ENCODE peak calls at places on chromosomes 13 and 19, in six cellular contexts. U is uterus, X is bronchial epithelial cell, M is pancreas, A is heart left ventricle, W is tibial artery. C is an unnamed sample.
A peak's percentile ranks its signal among the peaks of the same experiment; 100 is the strongest.

GRCh38 chr13:110759710-110760109 is 46.2 kb downstream of the ING1 start:
- DNase-seq in M (no peak), X (peak; percentile 59), U (no peak), W (no peak), A (no peak), C (no peak)

GRCh38 chr13:81051873-81052272 is 710.9 kb upstream of the SPRY2 start:
- DNase-seq in M (no peak), A (no peak), U (no peak), X (peak; percentile 2), W (no peak), C (no peak)

GRCh38 chr19:14395710-14396338 is 14.6 kb downstream of the ADGRE5 start:
- DNase-seq in X (no peak), U (no peak), A (no peak), W (no peak), M (no peak), C (no peak)

GRCh38 chr19:41619018-41619571 is 7.8 kb downstream of the CEACAM4 start:
- DNase-seq in A (peak; percentile 11), W (no peak), X (no peak), M (no peak), U (no peak), C (no peak)

GRCh38 chr19:5436101-5436947 is 18.9 kb upstream of the ZNRF4 start:
- DNase-seq in W (no peak), M (no peak), X (no peak), A (no peak), U (no peak), C (peak; percentile 2)

GRCh38 chr13:88919970-88920628 is 1248.9 kb downstream of the SLITRK5 start:
- DNase-seq in W (no peak), A (no peak), U (no peak), M (no peak), X (no peak), C (no peak)

GRCh38 chr19:45547965-45548609 is 36.5 kb downstream of the OPA3 start:
- DNase-seq in M (no peak), W (no peak), U (no peak), X (peak; percentile 86), A (no peak), C (peak; percentile 66)

GRCh38 chr19:3443840-3444694 is 36.3 kb downstream of the SMIM24 start:
- DNase-seq in W (no peak), U (no peak), M (no peak), A (peak; percentile 79), X (no peak), C (no peak)

GRCh38 chr13:106640515-106640914 is 72.6 kb upstream of the ARGLU1 start:
- DNase-seq in U (no peak), A (no peak), M (no peak), X (no peak), W (no peak), C (no peak)

GRCh38 chr19:4988770-4989251 is 19.9 kb downstream of the KDM4B start:
- DNase-seq in U (peak; percentile 84), W (no peak), X (no peak), A (no peak), M (no peak), C (peak; percentile 53)

GRCh38 chr19:35585844-35586243 is at the start of gene PMIS2:
- DNase-seq in X (no peak), W (no peak), M (no peak), U (no peak), A (no peak), C (no peak)

GRCh38 chr19:13085673-13086072 is 17.0 kb downstream of the LYL1 start:
- DNase-seq in A (no peak), W (no peak), M (no peak), U (no peak), X (no peak), C (no peak)

GRCh38 chr19:40165362-40165937 is 25.8 kb upstream of the MAP3K10 start:
- DNase-seq in U (peak; percentile 16), A (peak; percentile 44), M (peak; percentile 27), X (peak; percentile 26), W (peak; percentile 44), C (no peak)

GRCh38 chr19:36489920-36490415 is 607 bp upstream of the ZNF566 start:
- DNase-seq in U (peak; percentile 79), M (peak; percentile 82), A (peak; percentile 86), W (peak; percentile 66), X (no peak), C (no peak)

GRCh38 chr13:109790951-109791605 is 4.7 kb upstream of the IRS2 start:
- DNase-seq in X (peak; percentile 48), M (peak; percentile 41), W (no peak), A (no peak), U (no peak), C (no peak)

GRCh38 chr13:79290595-79291244 is 115.3 kb downstream of the RBM26 start:
- DNase-seq in U (no peak), A (no peak), X (no peak), W (no peak), M (no peak), C (no peak)

GRCh38 chr19:13995017-13995728 is 10.9 kb downstream of the RFX1 start:
- DNase-seq in M (peak; percentile 80), A (no peak), U (no peak), W (peak; percentile 45), X (no peak), C (peak; percentile 29)

GRCh38 chr13:72693832-72694231 is 33.6 kb downstream of the MZT1 start:
- DNase-seq in W (no peak), A (no peak), M (no peak), U (no peak), X (no peak), C (no peak)

GRCh38 chr13:72698164-72698563 is 29.3 kb downstream of the MZT1 start:
- DNase-seq in X (no peak), W (no peak), A (no peak), M (no peak), U (no peak), C (no peak)

GRCh38 chr13:72692884-72693514 is 34.4 kb downstream of the MZT1 start:
- DNase-seq in M (no peak), W (no peak), X (no peak), A (no peak), U (no peak), C (no peak)

GRCh38 chr13:72694314-72694713 is 33.1 kb downstream of the MZT1 start:
- DNase-seq in M (no peak), A (no peak), W (no peak), X (no peak), U (no peak), C (no peak)

GRCh38 chr13:72696590-72696989 is 30.8 kb downstream of the MZT1 start:
- DNase-seq in M (no peak), W (no peak), A (no peak), U (no peak), X (peak; percentile 33), C (no peak)
- TF ChIP-seq CTCF in M (no peak), W (peak; percentile 19), A (peak; percentile 31), U (peak; percentile 21), X (no peak), C (peak; percentile 16)

GRCh38 chr19:8478605-8479004 is 23.8 kb downstream of the PRAM1 start:
- DNase-seq in M (no peak), U (no peak), A (no peak), W (no peak), X (no peak), C (no peak)
- H3K36me3 ChIP-seq in M (peaks cover 4% of the 10 kb centered on the region), U (no peaks in the 10 kb centered on the region), A (peaks cover 11% of the 10 kb centered on the region), W (peaks cover 83% of the 10 kb centered on the region), X (peaks cover 16% of the 10 kb centered on the region), C (peaks cover 22% of the 10 kb centered on the region)

GRCh38 chr19:47260476-47260875 is 4.2 kb downstream of the CCDC9 start:
- DNase-seq in A (no peak), M (no peak), U (no peak), X (no peak), W (no peak), C (no peak)

GRCh38 chr19:47256688-47257410 is 524 bp downstream of the CCDC9 start:
- DNase-seq in A (peak; percentile 100), U (peak; percentile 100), M (peak; percentile 100), W (peak; percentile 100), X (peak; percentile 92), C (peak; percentile 87)

GRCh38 chr19:47257411-47258169 is 1.3 kb downstream of the CCDC9 start:
- DNase-seq in A (no peak), W (peak; percentile 59), U (peak; percentile 57), M (peak; percentile 58), X (no peak), C (no peak)

GRCh38 chr19:47258895-47259555 is 2.7 kb downstream of the CCDC9 start:
- DNase-seq in U (no peak), A (no peak), M (no peak), W (no peak), X (no peak), C (no peak)

DNA sequence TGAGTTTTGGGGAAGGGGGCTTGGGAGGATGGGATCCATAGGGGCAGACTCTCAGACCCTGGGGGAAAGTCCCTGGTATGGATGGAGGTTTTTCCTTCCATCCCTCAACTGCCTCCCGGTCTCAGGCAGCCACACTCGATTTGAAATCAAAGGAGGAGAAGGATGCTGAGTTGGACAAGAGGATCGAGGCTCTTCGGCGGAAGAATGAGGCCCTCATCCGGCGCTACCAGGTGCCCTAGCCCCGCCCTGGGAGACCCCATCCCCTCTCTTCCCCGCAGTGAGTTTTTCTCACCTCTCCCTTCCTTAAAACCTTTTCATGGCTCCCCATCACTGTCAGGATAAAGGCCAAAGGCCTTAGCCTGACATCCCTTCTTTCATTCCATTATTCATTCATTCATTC is 2.1 kb downstream of the CCDC9 start:
- DNase-seq in M (no peak), A (no peak), X (no peak), W (no peak), U (no peak), C (no peak)
- H3K4me3 ChIP-seq in M (peak overlapping the region; percentile 51), A (peak overlapping the region; percentile 73), X (no peak overlapping the region), W (no peak overlapping the region), U (no peak overlapping the region), C (peak overlapping the region; percentile 54)

GRCh38 chr13:46996316-46996715 is 99.5 kb upstream of the HTR2A start:
- DNase-seq in X (no peak), A (no peak), M (no peak), W (no peak), U (no peak), C (no peak)

GRCh38 chr13:46995874-46996273 is 99.0 kb upstream of the HTR2A start:
- DNase-seq in X (no peak), A (no peak), U (no peak), M (no peak), W (no peak), C (no peak)

GRCh38 chr13:46994492-46994891 is 97.6 kb upstream of the HTR2A start:
- DNase-seq in A (no peak), M (no peak), U (no peak), W (no peak), X (no peak), C (no peak)

DNA sequence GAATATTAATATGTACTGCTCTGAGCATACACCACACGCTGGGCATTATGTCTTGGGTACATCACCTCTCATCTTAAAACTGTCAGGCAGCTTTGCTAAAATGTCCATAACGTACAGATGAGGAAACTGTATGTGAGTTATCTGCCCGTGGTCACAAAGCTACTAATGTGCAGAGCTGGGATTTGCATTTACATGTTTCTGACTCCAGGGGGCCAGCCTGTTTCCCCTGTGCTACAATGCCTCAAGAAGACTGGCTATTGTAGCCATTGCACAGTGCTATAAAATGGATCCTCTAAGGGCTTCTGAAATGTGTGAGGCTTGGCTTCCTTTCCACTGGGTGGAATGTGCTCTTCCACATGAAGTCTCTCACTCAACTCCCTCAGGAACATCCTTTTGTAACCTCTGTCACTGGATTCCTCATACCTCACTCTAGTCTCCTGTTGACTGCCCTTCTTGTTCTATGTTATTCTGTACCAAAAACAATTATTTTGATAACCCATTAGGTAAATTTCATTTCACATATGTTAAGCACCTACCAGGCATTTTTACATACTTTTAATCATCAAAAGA is 95.6 kb upstream of the HTR2A start:
- DNase-seq in X (peak; percentile 28), W (no peak), U (no peak), A (no peak), M (no peak), C (no peak)
- TF ChIP-seq CTCF in X (peak; percentile 25), W (no peak), U (no peak), A (no peak), M (no peak), C (peak; percentile 41)

GRCh38 chr13:95608640-95609280 is 35.7 kb downstream of the DZIP1 start:
- DNase-seq in W (no peak), U (no peak), X (peak; percentile 40), M (no peak), A (no peak), C (no peak)
- H3K36me3 ChIP-seq in W (peaks cover 11% of the 10 kb centered on the region), U (no peaks in the 10 kb centered on the region), X (no peaks in the 10 kb centered on the region), M (no peaks in the 10 kb centered on the region), A (no peaks in the 10 kb centered on the region), C (peaks cover 9% of the 10 kb centered on the region)